ENCODE peak calls at places on chromosomes 12 and 14, in four cellular contexts. One of them, this sample, is unnamed.

GRCh38 chr14:94971750-94972149 is 185.6 kb downstream of the DICER1 start:
- DNase-seq in neural crest cell: no peak
- DNase-seq in Calu3: no peak
- DNase-seq in cardiac fibroblast: peak
- DNase-seq in this sample: no peak

GRCh38 chr12:78697817-78698415 is 166.7 kb upstream of the SYT1 start:
- DNase-seq in neural crest cell: no peak
- DNase-seq in Calu3: no peak
- DNase-seq in cardiac fibroblast: peak
- DNase-seq in this sample: no peak

GRCh38 chr12:78799679-78800078 is 64.9 kb upstream of the SYT1 start:
- DNase-seq in neural crest cell: no peak
- DNase-seq in Calu3: no peak
- DNase-seq in cardiac fibroblast: no peak
- DNase-seq in this sample: no peak

GRCh38 chr12:49131973-49132461 is 822 bp upstream of the TUBA1B start:
- DNase-seq in neural crest cell: no peak
- DNase-seq in Calu3: no peak
- DNase-seq in cardiac fibroblast: peak
- DNase-seq in this sample: no peak

GRCh38 chr12:55707841-55708694 is at the start of gene ITGA7:
- DNase-seq in neural crest cell: peak
- DNase-seq in Calu3: peak
- DNase-seq in cardiac fibroblast: no peak
- DNase-seq in this sample: no peak

GRCh38 chr14:63960926-63961567 is 108.2 kb downstream of the SYNE2 start:
- DNase-seq in neural crest cell: no peak
- DNase-seq in Calu3: no peak
- DNase-seq in cardiac fibroblast: peak
- DNase-seq in this sample: no peak

GRCh38 chr14:104120281-104120741 is 18.1 kb upstream of the KIF26A start:
- DNase-seq in neural crest cell: no peak
- DNase-seq in Calu3: no peak
- DNase-seq in cardiac fibroblast: no peak
- DNase-seq in this sample: no peak

GRCh38 chr14:39268393-39268792 is 34.7 kb downstream of the MIA2 start:
- DNase-seq in neural crest cell: no peak
- DNase-seq in Calu3: no peak
- DNase-seq in cardiac fibroblast: peak
- DNase-seq in this sample: peak

GRCh38 chr12:94265966-94266365 is 117.6 kb downstream of the PLXNC1 start:
- DNase-seq in neural crest cell: no peak
- DNase-seq in Calu3: no peak
- DNase-seq in cardiac fibroblast: no peak
- DNase-seq in this sample: no peak

GRCh38 chr14:24430682-24431568 is 1.2 kb downstream of the KHNYN start:
- DNase-seq in neural crest cell: no peak
- DNase-seq in Calu3: no peak
- DNase-seq in cardiac fibroblast: peak
- DNase-seq in this sample: peak

GRCh38 chr14:88204221-88204620 is 118.8 kb downstream of the KCNK10 start:
- DNase-seq in neural crest cell: no peak
- DNase-seq in Calu3: no peak
- DNase-seq in cardiac fibroblast: no peak
- DNase-seq in this sample: no peak

GRCh38 chr14:91058017-91058675 is 2.3 kb downstream of the RPS6KA5 start:
- DNase-seq in neural crest cell: no peak
- DNase-seq in Calu3: no peak
- DNase-seq in cardiac fibroblast: no peak
- DNase-seq in this sample: no peak
- TF ChIP-seq CTCF in neural crest cell: no peak
- TF ChIP-seq CTCF in Calu3: no peak
- TF ChIP-seq CTCF in cardiac fibroblast: no peak
- TF ChIP-seq CTCF in this sample: no peak

GRCh38 chr12:96064266-96064665 is 28.9 kb upstream of the LTA4H start:
- DNase-seq in neural crest cell: no peak
- DNase-seq in Calu3: no peak
- DNase-seq in cardiac fibroblast: no peak
- DNase-seq in this sample: no peak

GRCh38 chr12:96064966-96065365 is 29.6 kb upstream of the LTA4H start:
- DNase-seq in neural crest cell: no peak
- DNase-seq in Calu3: no peak
- DNase-seq in cardiac fibroblast: no peak
- DNase-seq in this sample: no peak

GRCh38 chr12:96061864-96062453 is 26.6 kb upstream of the LTA4H start:
- DNase-seq in neural crest cell: peak
- DNase-seq in Calu3: peak
- DNase-seq in cardiac fibroblast: peak
- DNase-seq in this sample: peak

GRCh38 chr12:96061323-96061722 is 25.9 kb upstream of the LTA4H start:
- DNase-seq in neural crest cell: no peak
- DNase-seq in Calu3: no peak
- DNase-seq in cardiac fibroblast: no peak
- DNase-seq in this sample: no peak

DNA sequence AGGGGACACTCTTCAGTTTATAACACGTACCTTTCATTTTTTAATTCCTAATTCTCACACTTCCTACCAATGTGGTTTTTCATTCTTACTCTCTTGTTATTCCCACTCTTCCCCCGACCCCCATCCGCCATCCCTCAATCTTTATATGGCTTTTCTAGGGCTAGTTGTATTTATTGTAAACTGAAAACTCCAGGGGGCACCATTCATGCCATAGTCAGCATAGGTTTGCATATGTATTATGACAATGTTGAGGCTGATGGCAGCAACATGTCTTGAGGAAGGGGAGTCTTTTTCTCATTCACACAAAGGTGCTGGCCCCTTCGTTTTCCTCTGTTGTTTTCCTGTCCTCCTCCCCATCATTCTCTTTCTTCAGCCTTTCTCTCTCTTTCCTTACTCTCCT is 27.7 kb upstream of the LTA4H start:
- DNase-seq in neural crest cell: no peak
- DNase-seq in Calu3: no peak
- DNase-seq in cardiac fibroblast: peak
- DNase-seq in this sample: peak
- TF ChIP-seq CTCF in neural crest cell: peak
- TF ChIP-seq CTCF in Calu3: no peak
- TF ChIP-seq CTCF in cardiac fibroblast: peak
- TF ChIP-seq CTCF in this sample: no peak

GRCh38 chr12:103751171-103751570 is 89.9 kb downstream of the NT5DC3 start:
- DNase-seq in neural crest cell: no peak
- DNase-seq in Calu3: no peak
- DNase-seq in cardiac fibroblast: no peak
- DNase-seq in this sample: peak
- TF ChIP-seq CTCF in neural crest cell: no peak
- TF ChIP-seq CTCF in Calu3: no peak
- TF ChIP-seq CTCF in cardiac fibroblast: peak
- TF ChIP-seq CTCF in this sample: no peak

GRCh38 chr14:52926994-52927393 is 23.9 kb downstream of the FERMT2 start:
- DNase-seq in neural crest cell: no peak
- DNase-seq in Calu3: no peak
- DNase-seq in cardiac fibroblast: peak
- DNase-seq in this sample: no peak

GRCh38 chr14:52922059-52922458 is 28.8 kb downstream of the FERMT2 start:
- DNase-seq in neural crest cell: no peak
- DNase-seq in Calu3: no peak
- DNase-seq in cardiac fibroblast: no peak
- DNase-seq in this sample: no peak

GRCh38 chr14:52922656-52923055 is 28.2 kb downstream of the FERMT2 start:
- DNase-seq in neural crest cell: no peak
- DNase-seq in Calu3: no peak
- DNase-seq in cardiac fibroblast: peak
- DNase-seq in this sample: no peak

GRCh38 chr14:52919971-52920370 is 30.9 kb downstream of the FERMT2 start:
- DNase-seq in neural crest cell: no peak
- DNase-seq in Calu3: no peak
- DNase-seq in cardiac fibroblast: no peak
- DNase-seq in this sample: no peak

DNA sequence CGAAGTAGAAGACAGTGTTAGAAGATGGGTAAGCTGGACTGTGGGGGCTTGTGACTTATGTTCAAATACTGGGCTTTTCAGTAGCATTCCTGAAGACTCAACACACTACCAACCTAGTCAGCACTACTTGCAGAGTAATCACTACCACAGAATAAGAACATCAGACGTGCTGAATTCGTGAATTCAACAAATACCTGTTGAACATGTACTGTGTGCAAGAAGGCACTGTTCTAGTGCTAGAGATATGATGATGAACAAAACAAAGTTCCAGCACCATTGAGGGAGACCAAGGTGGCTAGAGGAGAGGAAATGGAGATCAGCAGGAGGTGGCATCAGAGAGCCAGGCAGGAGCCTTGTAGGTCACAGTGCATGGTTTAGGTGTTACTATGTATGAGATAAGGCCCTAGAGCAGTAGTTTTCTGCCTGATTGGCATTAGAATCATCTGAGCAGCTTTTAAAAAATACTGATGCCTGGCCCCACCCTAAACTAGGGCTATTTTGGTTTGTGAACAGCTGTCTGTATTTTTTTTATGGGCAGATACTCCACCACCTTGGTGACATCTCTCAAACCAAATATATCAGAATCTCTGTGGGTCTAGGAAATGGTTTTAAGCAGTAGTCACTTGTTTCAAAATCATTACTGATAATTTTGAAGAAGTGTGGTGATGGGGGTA is 26.8 kb downstream of the FERMT2 start:
- DNase-seq in neural crest cell: no peak
- DNase-seq in Calu3: no peak
- DNase-seq in cardiac fibroblast: no peak
- DNase-seq in this sample: peak
- TF ChIP-seq CTCF in neural crest cell: no peak
- TF ChIP-seq CTCF in Calu3: no peak
- TF ChIP-seq CTCF in cardiac fibroblast: no peak
- TF ChIP-seq CTCF in this sample: peak

DNA sequence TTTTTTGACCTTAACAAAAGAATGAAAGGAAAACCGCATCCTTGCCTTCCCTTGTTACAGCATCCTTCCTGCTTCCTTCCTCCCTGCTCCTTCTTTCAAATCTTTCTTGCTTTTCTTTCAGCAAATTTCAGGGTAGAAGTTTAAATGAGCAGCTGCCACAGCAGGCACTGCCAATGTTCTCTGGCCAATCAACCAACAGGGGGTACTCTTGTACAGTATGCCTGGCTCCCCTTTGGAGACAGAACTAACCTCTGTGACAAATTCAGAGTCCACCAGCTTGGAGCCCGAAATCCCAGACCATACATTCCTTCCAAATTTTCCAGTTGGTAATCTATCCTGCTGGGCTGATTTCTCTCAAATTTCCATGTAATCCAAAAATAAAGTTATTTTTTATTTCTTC is 609.8 kb upstream of the LMO3 start:
- DNase-seq in neural crest cell: no peak
- DNase-seq in Calu3: peak
- DNase-seq in cardiac fibroblast: no peak
- DNase-seq in this sample: no peak
- TF ChIP-seq CTCF in neural crest cell: no peak
- TF ChIP-seq CTCF in Calu3: no peak
- TF ChIP-seq CTCF in cardiac fibroblast: no peak
- TF ChIP-seq CTCF in this sample: no peak

GRCh38 chr12:112473056-112473455 is 54.3 kb downstream of the PTPN11 start:
- DNase-seq in neural crest cell: no peak
- DNase-seq in Calu3: peak
- DNase-seq in cardiac fibroblast: peak
- DNase-seq in this sample: peak
- TF ChIP-seq CTCF in neural crest cell: peak
- TF ChIP-seq CTCF in Calu3: no peak
- TF ChIP-seq CTCF in cardiac fibroblast: no peak
- TF ChIP-seq CTCF in this sample: peak

GRCh38 chr14:106187176-106187670 is 660.8 kb downstream of the TMEM121 start:
- DNase-seq in neural crest cell: no peak
- DNase-seq in Calu3: no peak
- DNase-seq in cardiac fibroblast: no peak
- DNase-seq in this sample: no peak

DNA sequence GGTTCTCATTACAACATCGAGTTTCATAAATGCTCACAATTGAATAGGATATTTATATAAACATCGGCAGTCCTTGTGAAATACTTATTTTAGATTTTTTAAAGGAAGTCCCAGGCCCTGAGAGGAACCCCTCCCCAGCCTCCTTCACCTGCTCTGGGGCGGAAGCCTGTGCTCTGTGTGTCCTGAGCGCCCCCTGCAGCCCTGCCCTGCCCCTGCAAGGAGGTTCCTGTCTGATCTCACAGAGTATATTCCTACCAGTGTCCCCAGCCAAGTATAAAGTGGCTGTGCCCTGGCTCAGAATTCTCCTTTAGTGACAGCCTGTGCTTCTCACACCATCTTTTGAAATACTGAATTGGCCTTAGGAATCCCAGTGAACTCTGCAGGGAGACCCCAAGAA is 659.5 kb downstream of the TMEM121 start:
- DNase-seq in neural crest cell: no peak
- DNase-seq in Calu3: peak
- DNase-seq in cardiac fibroblast: no peak
- DNase-seq in this sample: peak
- TF ChIP-seq CTCF in neural crest cell: no peak
- TF ChIP-seq CTCF in Calu3: no peak
- TF ChIP-seq CTCF in cardiac fibroblast: no peak
- TF ChIP-seq CTCF in this sample: peak

GRCh38 chr14:68911594-68912227 is 67.4 kb downstream of the ACTN1 start:
- DNase-seq in neural crest cell: peak
- DNase-seq in Calu3: peak
- DNase-seq in cardiac fibroblast: peak
- DNase-seq in this sample: peak
- TF ChIP-seq CTCF in neural crest cell: peak
- TF ChIP-seq CTCF in Calu3: peak
- TF ChIP-seq CTCF in cardiac fibroblast: peak
- TF ChIP-seq CTCF in this sample: peak